ENCODE peak calls at places on chromosomes 11 and 22, in eight cellular contexts. E is tibial artery; Z is tibial nerve; A is HepG2; O is naive thymus-derived CD4-positive, alpha-beta T cell; R is heart left ventricle; Q is CD4-positive, alpha-beta memory T cell; U is Peyer's patch. C is an unnamed sample. For H3K4me1, the result is how much of the 10 kb centered on the place peaks cover.

GRCh38 chr22:27456696-27457503 is 344.7 kb downstream of the MN1 start:
- DNase-seq in U (no peak), E (no peak), O (no peak), R (no peak), Z (no peak), Q (no peak), A (no peak), C (no peak)

GRCh38 chr11:108037636-108038035 is 28.9 kb downstream of the CUL5 start:
- DNase-seq in Q (no peak), U (no peak), O (no peak), R (no peak), E (no peak), A (no peak), Z (no peak), C (no peak)

GRCh38 chr11:6022954-6023353 is 7.6 kb downstream of the OR56A1 start:
- DNase-seq in U (no peak), Q (peak), Z (peak), E (no peak), A (peak), R (no peak), O (peak), C (no peak)

GRCh38 chr22:27431896-27432295 is 369.7 kb downstream of the MN1 start:
- DNase-seq in O (no peak), Q (no peak), R (no peak), Z (no peak), U (no peak), A (no peak), E (no peak), C (no peak)

GRCh38 chr11:64327993-64328392 is 10.1 kb downstream of the PRDX5 start:
- DNase-seq in O (no peak), E (no peak), R (no peak), A (no peak), Q (no peak), Z (no peak), U (no peak), C (no peak)

GRCh38 chr11:216081-216974 is 8.8 kb downstream of the RIC8A start:
- DNase-seq in U (peak), Z (no peak), R (no peak), A (peak), Q (no peak), E (no peak), O (no peak), C (no peak)

GRCh38 chr11:119605137-119605675 is 123.8 kb downstream of the NECTIN1 start:
- DNase-seq in R (no peak), A (no peak), Q (no peak), E (no peak), O (no peak), Z (no peak), U (no peak), C (no peak)

GRCh38 chr22:43142881-43143562 is at the start of gene MCAT:
- DNase-seq in O (peak), A (peak), Q (peak), R (peak), E (peak), Z (peak), U (peak), C (peak)

GRCh38 chr11:57499983-57500461 is 15.5 kb downstream of the SLC43A1 start:
- DNase-seq in R (no peak), O (no peak), E (no peak), A (no peak), U (no peak), Z (no peak), Q (no peak), C (no peak)
- H3K4me3 ChIP-seq in R (peak), O (no peak), E (peak), A (no peak), U (no peak), Z (peak), Q (no peak), C (peak)

DNA sequence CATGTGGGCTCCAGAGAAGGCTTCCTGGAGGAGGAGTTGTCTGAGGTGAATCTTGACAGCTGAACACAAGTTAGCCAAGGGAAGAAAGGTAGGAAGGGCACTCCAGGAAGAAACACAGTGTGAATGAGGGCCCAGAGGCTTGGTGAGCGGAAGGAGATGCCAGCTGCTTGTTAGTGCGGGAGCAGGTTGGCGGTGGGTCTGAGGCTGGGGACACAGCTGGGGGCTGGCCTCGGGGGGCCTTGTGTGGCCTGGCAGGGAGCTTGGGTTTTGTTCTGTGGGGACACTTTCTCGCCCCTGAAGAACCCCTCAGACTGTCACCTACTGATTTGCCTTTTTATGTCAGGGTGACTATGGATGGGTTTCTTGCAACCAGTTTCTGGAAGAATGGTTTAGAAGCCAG is 160.0 kb downstream of the ST3GAL4 start:
- DNase-seq in A (no peak), E (no peak), Z (no peak), R (no peak), Q (no peak), U (no peak), O (no peak), C (no peak)
- H3K4me1 ChIP-seq in A (under half), E (under half), Z (under half), R (under half), Q (under half), U (under half), O (under half), C (under half)

DNA sequence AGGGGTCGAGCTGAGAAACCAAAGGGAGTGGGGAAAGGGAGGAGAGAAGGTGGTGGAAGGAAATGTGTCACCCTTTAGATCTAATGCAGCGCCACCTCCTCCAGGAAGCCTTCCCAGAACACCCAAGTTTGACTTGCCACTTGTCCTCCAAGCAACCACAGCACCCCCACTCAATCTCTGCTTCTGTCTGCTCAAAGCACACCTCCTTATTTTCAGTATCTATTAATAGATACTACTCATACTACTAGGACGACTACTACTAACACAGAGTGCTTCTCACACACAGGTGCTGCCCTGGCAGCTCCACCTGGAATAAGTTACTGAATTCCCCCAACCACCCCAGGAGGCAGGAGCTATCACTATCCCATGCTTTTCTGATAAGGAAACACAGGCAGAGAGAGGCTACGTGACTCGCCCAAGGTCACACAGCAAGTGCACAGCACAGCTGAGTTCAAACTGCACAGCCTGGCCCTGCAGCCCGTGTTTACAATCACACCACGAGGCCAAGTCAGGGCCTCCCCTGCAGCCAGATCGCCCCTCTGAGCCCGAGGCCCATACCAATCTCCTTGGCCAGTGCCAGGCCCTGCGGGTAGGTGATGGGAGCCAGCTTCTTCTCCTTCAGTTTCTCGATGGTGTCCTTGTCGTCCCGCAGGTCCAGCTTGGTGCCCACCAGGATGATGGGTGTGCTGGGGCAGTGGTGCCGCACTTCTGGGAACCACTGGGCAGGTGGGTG is 13.2 kb downstream of the RAC2 start:
- DNase-seq in O (peak), Z (no peak), R (no peak), U (no peak), E (peak), A (no peak), Q (peak), C (no peak)
- H3K4me3 ChIP-seq in O (peak), Z (no peak), R (no peak), U (no peak), E (no peak), A (no peak), Q (peak), C (no peak)

GRCh38 chr11:67056267-67056639 is 394 bp upstream of the RHOD start:
- DNase-seq in A (no peak), U (no peak), R (no peak), O (no peak), Q (no peak), E (no peak), Z (no peak), C (no peak)

GRCh38 chr11:67058506-67058905 is 1.9 kb downstream of the RHOD start:
- DNase-seq in Q (no peak), O (no peak), U (no peak), E (no peak), R (no peak), Z (no peak), A (no peak), C (no peak)

GRCh38 chr11:67057410-67057757 is 737 bp downstream of the RHOD start:
- DNase-seq in Z (no peak), R (peak), Q (no peak), A (no peak), U (no peak), E (no peak), O (no peak), C (no peak)

GRCh38 chr11:67055812-67056211 is 835 bp upstream of the RHOD start:
- DNase-seq in E (no peak), U (no peak), Q (no peak), A (no peak), O (no peak), R (no peak), Z (no peak), C (no peak)

GRCh38 chr11:67056640-67057409 is at the start of gene RHOD:
- DNase-seq in A (no peak), E (peak), Q (peak), R (peak), Z (peak), O (peak), U (peak), C (peak)
- H3K4me1 ChIP-seq in A (half or more), E (under half), Q (under half), R (under half), Z (under half), O (under half), U (under half), C (under half)

GRCh38 chr11:118448294-118448693 is 12.0 kb downstream of the KMT2A start:
- DNase-seq in Q (no peak), U (no peak), R (no peak), Z (no peak), A (no peak), O (no peak), E (no peak), C (no peak)

GRCh38 chr11:118443590-118444218 is 7.4 kb downstream of the KMT2A start:
- DNase-seq in O (no peak), R (no peak), Z (no peak), Q (peak), A (no peak), U (no peak), E (no peak), C (no peak)

GRCh38 chr11:118449316-118449918 is 13.1 kb downstream of the KMT2A start:
- DNase-seq in O (no peak), U (no peak), E (no peak), R (no peak), Z (no peak), Q (no peak), A (no peak), C (no peak)

GRCh38 chr11:118450451-118450850 is 14.2 kb downstream of the KMT2A start:
- DNase-seq in R (no peak), A (peak), E (no peak), Z (no peak), Q (no peak), U (no peak), O (no peak), C (no peak)

GRCh38 chr11:118447423-118447822 is 11.1 kb downstream of the KMT2A start:
- DNase-seq in R (no peak), A (no peak), E (no peak), Z (no peak), U (no peak), Q (no peak), O (no peak), C (no peak)
- H3K4me3 ChIP-seq in R (no peak), A (no peak), E (no peak), Z (no peak), U (no peak), Q (no peak), O (no peak), C (no peak)

GRCh38 chr11:12124306-12124705 is 13.9 kb downstream of the MICAL2 start:
- DNase-seq in A (no peak), R (no peak), O (no peak), E (no peak), Z (no peak), Q (no peak), U (no peak), C (no peak)
- H3K4me1 ChIP-seq in A (under half), R (half or more), O (under half), E (half or more), Z (under half), Q (under half), U (under half), C (under half)

DNA sequence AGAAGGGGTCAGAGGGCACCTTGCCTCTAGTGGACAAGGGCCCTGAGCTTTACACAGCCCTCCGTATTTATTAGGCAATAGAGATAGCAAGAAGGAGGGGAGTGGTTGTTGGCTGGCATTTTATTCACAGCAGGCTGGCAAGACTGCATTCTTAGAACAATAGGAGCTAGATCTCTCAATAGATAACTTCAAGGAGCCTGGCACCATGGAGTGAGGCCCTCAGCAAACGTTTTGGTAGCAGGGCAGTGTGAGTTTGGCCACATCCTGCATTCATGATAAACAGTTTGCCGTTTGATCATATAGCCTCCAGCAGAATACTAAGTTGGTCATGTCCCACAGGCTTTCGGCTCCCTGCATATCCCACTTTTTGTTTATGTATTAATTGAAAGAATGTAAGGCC is 31.6 kb downstream of the OR10A6 start:
- DNase-seq in U (no peak), Z (no peak), A (no peak), O (no peak), E (no peak), R (no peak), Q (no peak), C (no peak)
- H3K4me3 ChIP-seq in U (no peak), Z (no peak), A (no peak), O (no peak), E (no peak), R (no peak), Q (no peak), C (no peak)

GRCh38 chr11:18536195-18536594 is 9.5 kb upstream of the TSG101 start:
- DNase-seq in U (no peak), E (no peak), Z (no peak), A (no peak), R (no peak), O (no peak), Q (no peak), C (no peak)

DNA sequence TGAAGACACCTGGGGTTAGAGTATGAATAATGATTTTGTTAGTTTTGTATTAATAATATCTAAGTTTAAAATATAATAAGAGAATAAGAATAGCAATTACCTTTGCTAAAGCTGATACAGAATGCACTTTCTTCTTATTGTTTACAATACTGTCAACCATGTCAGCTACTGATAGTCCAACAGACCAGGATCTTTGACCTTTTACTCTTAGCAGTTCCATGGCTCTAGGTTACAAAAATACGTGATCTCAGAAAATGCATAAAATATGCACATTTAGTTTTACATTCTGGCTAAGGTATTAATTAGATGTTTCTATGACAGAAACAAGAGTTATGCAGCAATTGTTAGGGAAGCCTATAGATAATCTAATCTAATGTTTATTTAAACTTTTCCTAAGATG is 7.5 kb upstream of the TSG101 start:
- DNase-seq in O (no peak), E (no peak), U (no peak), A (no peak), Z (no peak), R (no peak), Q (no peak), C (no peak)
- H3K4me1 ChIP-seq in O (under half), E (under half), U (under half), A (under half), Z (under half), R (under half), Q (under half), C (under half)

GRCh38 chr11:23688835-23689234 is 808.0 kb upstream of the LUZP2 start:
- DNase-seq in A (no peak), R (no peak), Q (no peak), U (no peak), Z (no peak), E (no peak), O (no peak), C (no peak)
- H3K4me3 ChIP-seq in A (no peak), R (no peak), Q (no peak), U (no peak), Z (no peak), E (no peak), O (no peak), C (no peak)

DNA sequence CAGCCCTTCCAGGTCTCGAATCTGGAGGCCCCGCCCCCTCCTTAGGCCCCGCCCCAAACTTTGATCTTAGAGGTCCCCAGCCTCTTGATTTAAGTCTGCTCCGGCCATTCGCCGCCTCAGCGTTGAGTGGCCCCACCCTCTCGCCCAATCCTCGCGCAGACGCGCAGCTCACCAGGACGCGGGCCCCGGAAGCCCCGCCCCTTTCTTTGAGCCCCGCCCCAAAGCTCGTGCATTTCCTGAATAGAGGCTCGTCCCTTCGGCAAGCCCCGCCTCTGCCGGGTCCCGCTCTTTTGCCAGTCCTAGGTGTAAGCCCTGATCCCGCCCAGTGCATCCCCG is 190 bp upstream of the GUCD1 start:
- DNase-seq in Z (peak), U (peak), O (peak), E (peak), R (peak), A (peak), Q (peak), C (peak)
- H3K4me1 ChIP-seq in Z (under half), U (under half), O (under half), E (under half), R (half or more), A (half or more), Q (half or more), C (under half)